ENCODE peak calls at places on chromosomes 16 and 17, in nine cellular contexts. E, Y, K, H, C, T, B, N and S are unnamed samples.

GRCh38 chr16:81532491-81533174 is 88.0 kb downstream of the CMIP start:
- DNase-seq in E (no peak), Y (no peak), K (peak), H (no peak), C (no peak), T (peak), B (no peak), N (peak), S (no peak)

GRCh38 chr16:17149904-17150483 is 320.8 kb downstream of the XYLT1 start:
- DNase-seq in E (no peak), Y (no peak), K (no peak), H (no peak), C (no peak), T (no peak), B (no peak), N (no peak), S (no peak)

GRCh38 chr16:82432261-82432660 is 194.5 kb upstream of the CDH13 start:
- DNase-seq in E (no peak), Y (peak), K (no peak), H (no peak), C (no peak), T (no peak), B (no peak), N (no peak), S (no peak)

GRCh38 chr16:55476625-55477533 is 2.1 kb upstream of the MMP2 start:
- DNase-seq in E (no peak), Y (no peak), K (no peak), H (no peak), C (no peak), T (no peak), B (no peak), N (no peak), S (no peak)

GRCh38 chr17:50122945-50123344 is 7.0 kb downstream of the SAMD14 start:
- DNase-seq in E (no peak), Y (no peak), K (no peak), H (peak), C (no peak), T (no peak), B (no peak), N (no peak), S (no peak)

GRCh38 chr17:57868007-57868774 is 18.3 kb upstream of the MRPS23 start:
- DNase-seq in E (no peak), Y (peak), K (peak), H (no peak), C (no peak), T (no peak), B (peak), N (peak), S (peak)

GRCh38 chr17:13735861-13736260 is 134.1 kb upstream of the HS3ST3A1 start:
- DNase-seq in E (no peak), Y (no peak), K (no peak), H (no peak), C (no peak), T (no peak), B (no peak), N (no peak), S (no peak)

GRCh38 chr16:1708768-1709180 is 2.8 kb downstream of the MAPK8IP3 start:
- DNase-seq in E (no peak), Y (no peak), K (no peak), H (no peak), C (no peak), T (no peak), B (no peak), N (no peak), S (no peak)

GRCh38 chr16:87201052-87201451 is 116.1 kb downstream of the C16orf95 start:
- DNase-seq in E (no peak), Y (peak), K (peak), H (no peak), C (no peak), T (no peak), B (no peak), N (no peak), S (peak)

GRCh38 chr16:31216552-31217530 is at the start of gene PYDC1:
- DNase-seq in E (no peak), Y (no peak), K (no peak), H (no peak), C (no peak), T (no peak), B (no peak), N (peak), S (no peak)

GRCh38 chr16:2195316-2196161 is 866 bp downstream of the CASKIN1 start:
- DNase-seq in E (no peak), Y (no peak), K (no peak), H (no peak), C (no peak), T (no peak), B (no peak), N (no peak), S (no peak)